ENCODE peak calls at places on chromosome 10, in five cellular contexts. One of them, this sample, is unnamed.

GRCh38 chr10:97464226-97464625 is 18.3 kb downstream of the ZDHHC16 start:
- DNase-seq in epithelial cell of esophagus: no peak
- DNase-seq in amniotic stem cell: no peak
- DNase-seq in stimulated activated CD4-positive, alpha-beta T cell treated with anti-CD3 and anti-CD28 coated beads, Interleukin-4, amount 100 ng/mL, for 1 hour: no peak
- DNase-seq in psoas muscle: no peak
- DNase-seq in this sample: no peak

GRCh38 chr10:92839191-92840085 is 8.9 kb upstream of the EXOC6 start:
- DNase-seq in epithelial cell of esophagus: peak; percentile 17
- DNase-seq in amniotic stem cell: no peak
- DNase-seq in stimulated activated CD4-positive, alpha-beta T cell treated with anti-CD3 and anti-CD28 coated beads, Interleukin-4, amount 100 ng/mL, for 1 hour: peak; percentile 56
- DNase-seq in psoas muscle: peak; percentile 77
- DNase-seq in this sample: no peak

GRCh38 chr10:80278480-80278879 is 11.0 kb downstream of the MAT1A start:
- DNase-seq in epithelial cell of esophagus: no peak
- DNase-seq in amniotic stem cell: no peak
- DNase-seq in stimulated activated CD4-positive, alpha-beta T cell treated with anti-CD3 and anti-CD28 coated beads, Interleukin-4, amount 100 ng/mL, for 1 hour: no peak
- DNase-seq in psoas muscle: no peak
- DNase-seq in this sample: no peak

GRCh38 chr10:43781480-43782361 is 133.0 kb upstream of the ZNF32 start:
- DNase-seq in epithelial cell of esophagus: no peak
- DNase-seq in amniotic stem cell: no peak
- DNase-seq in stimulated activated CD4-positive, alpha-beta T cell treated with anti-CD3 and anti-CD28 coated beads, Interleukin-4, amount 100 ng/mL, for 1 hour: peak; percentile 13
- DNase-seq in psoas muscle: no peak
- DNase-seq in this sample: no peak

GRCh38 chr10:11045487-11045886 is 27.8 kb downstream of the CELF2 start:
- DNase-seq in epithelial cell of esophagus: no peak
- DNase-seq in amniotic stem cell: no peak
- DNase-seq in stimulated activated CD4-positive, alpha-beta T cell treated with anti-CD3 and anti-CD28 coated beads, Interleukin-4, amount 100 ng/mL, for 1 hour: no peak
- DNase-seq in psoas muscle: no peak
- DNase-seq in this sample: no peak

GRCh38 chr10:6321880-6322279 is 119.1 kb downstream of the PFKFB3 start:
- DNase-seq in epithelial cell of esophagus: peak; percentile 54
- DNase-seq in amniotic stem cell: no peak
- DNase-seq in stimulated activated CD4-positive, alpha-beta T cell treated with anti-CD3 and anti-CD28 coated beads, Interleukin-4, amount 100 ng/mL, for 1 hour: no peak
- DNase-seq in psoas muscle: no peak
- DNase-seq in this sample: no peak

GRCh38 chr10:15168296-15168780 is at the start of gene NMT2:
- DNase-seq in epithelial cell of esophagus: no peak
- DNase-seq in amniotic stem cell: peak; percentile 84
- DNase-seq in stimulated activated CD4-positive, alpha-beta T cell treated with anti-CD3 and anti-CD28 coated beads, Interleukin-4, amount 100 ng/mL, for 1 hour: no peak
- DNase-seq in psoas muscle: peak; percentile 95
- DNase-seq in this sample: peak; percentile 40

GRCh38 chr10:14478639-14479038 is 147.9 kb upstream of the FRMD4A start:
- DNase-seq in epithelial cell of esophagus: peak; percentile 59
- DNase-seq in amniotic stem cell: peak; percentile 73
- DNase-seq in stimulated activated CD4-positive, alpha-beta T cell treated with anti-CD3 and anti-CD28 coated beads, Interleukin-4, amount 100 ng/mL, for 1 hour: no peak
- DNase-seq in psoas muscle: peak; percentile 76
- DNase-seq in this sample: peak; percentile 50

GRCh38 chr10:22308390-22308789 is 7.8 kb upstream of the COMMD3 start:
- DNase-seq in epithelial cell of esophagus: peak; percentile 76
- DNase-seq in amniotic stem cell: peak; percentile 15
- DNase-seq in stimulated activated CD4-positive, alpha-beta T cell treated with anti-CD3 and anti-CD28 coated beads, Interleukin-4, amount 100 ng/mL, for 1 hour: no peak
- DNase-seq in psoas muscle: no peak
- DNase-seq in this sample: no peak

GRCh38 chr10:128361487-128361886 is 235.3 kb upstream of the MKI67 start:
- DNase-seq in epithelial cell of esophagus: no peak
- DNase-seq in amniotic stem cell: no peak
- DNase-seq in stimulated activated CD4-positive, alpha-beta T cell treated with anti-CD3 and anti-CD28 coated beads, Interleukin-4, amount 100 ng/mL, for 1 hour: no peak
- DNase-seq in psoas muscle: no peak
- DNase-seq in this sample: no peak

GRCh38 chr10:28897617-28898464 is 220.5 kb downstream of the BAMBI start:
- DNase-seq in epithelial cell of esophagus: no peak
- DNase-seq in amniotic stem cell: no peak
- DNase-seq in stimulated activated CD4-positive, alpha-beta T cell treated with anti-CD3 and anti-CD28 coated beads, Interleukin-4, amount 100 ng/mL, for 1 hour: no peak
- DNase-seq in psoas muscle: no peak
- DNase-seq in this sample: no peak